ENCODE peak calls at places on chromosomes 11 and 22, in six cellular contexts. One of them, this sample, is unnamed.

GRCh38 chr11:86955111-86955673 is at the start of gene FZD4:
- DNase-seq in upper lobe of right lung: peak
- DNase-seq in CD4-positive, CD25-positive, alpha-beta regulatory T cell: no peak
- DNase-seq in BE2C: peak
- DNase-seq in tibial nerve: peak
- DNase-seq in BJ: no peak
- DNase-seq in this sample: no peak

GRCh38 chr11:79393362-79394043 is 47.3 kb downstream of the TENM4 start:
- DNase-seq in upper lobe of right lung: no peak
- DNase-seq in CD4-positive, CD25-positive, alpha-beta regulatory T cell: no peak
- DNase-seq in BE2C: peak
- DNase-seq in tibial nerve: no peak
- DNase-seq in BJ: no peak
- DNase-seq in this sample: no peak

GRCh38 chr11:92531051-92531747 is 306.6 kb downstream of the FAT3 start:
- DNase-seq in upper lobe of right lung: no peak
- DNase-seq in CD4-positive, CD25-positive, alpha-beta regulatory T cell: no peak
- DNase-seq in BE2C: no peak
- DNase-seq in tibial nerve: no peak
- DNase-seq in BJ: no peak
- DNase-seq in this sample: no peak

GRCh38 chr22:47162865-47163264 is 400.4 kb downstream of the TBC1D22A start:
- DNase-seq in upper lobe of right lung: peak
- DNase-seq in CD4-positive, CD25-positive, alpha-beta regulatory T cell: no peak
- DNase-seq in BE2C: peak
- DNase-seq in tibial nerve: no peak
- DNase-seq in BJ: no peak
- DNase-seq in this sample: no peak

GRCh38 chr11:78192223-78192719 is 3.6 kb downstream of the USP35 start:
- DNase-seq in upper lobe of right lung: no peak
- DNase-seq in CD4-positive, CD25-positive, alpha-beta regulatory T cell: no peak
- DNase-seq in BE2C: no peak
- DNase-seq in tibial nerve: no peak
- DNase-seq in BJ: no peak
- DNase-seq in this sample: no peak

GRCh38 chr11:17865765-17866428 is 131.3 kb downstream of the KCNC1 start:
- DNase-seq in upper lobe of right lung: no peak
- DNase-seq in CD4-positive, CD25-positive, alpha-beta regulatory T cell: no peak
- DNase-seq in BE2C: no peak
- DNase-seq in tibial nerve: no peak
- DNase-seq in BJ: no peak
- DNase-seq in this sample: no peak

GRCh38 chr11:132310390-132311375 is 940.3 kb downstream of the NTM start:
- DNase-seq in upper lobe of right lung: no peak
- DNase-seq in CD4-positive, CD25-positive, alpha-beta regulatory T cell: no peak
- DNase-seq in BE2C: no peak
- DNase-seq in tibial nerve: no peak
- DNase-seq in BJ: no peak
- DNase-seq in this sample: no peak

GRCh38 chr22:46054091-46054877 is 77.3 kb upstream of the WNT7B start:
- DNase-seq in upper lobe of right lung: no peak
- DNase-seq in CD4-positive, CD25-positive, alpha-beta regulatory T cell: peak
- DNase-seq in BE2C: peak
- DNase-seq in tibial nerve: no peak
- DNase-seq in BJ: no peak
- DNase-seq in this sample: no peak

GRCh38 chr22:46525681-46526483 is 11.5 kb downstream of the CELSR1 start:
- DNase-seq in upper lobe of right lung: no peak
- DNase-seq in CD4-positive, CD25-positive, alpha-beta regulatory T cell: no peak
- DNase-seq in BE2C: no peak
- DNase-seq in tibial nerve: no peak
- DNase-seq in BJ: no peak
- DNase-seq in this sample: no peak

GRCh38 chr11:86228967-86229330 is 15.6 kb upstream of the EED start:
- DNase-seq in upper lobe of right lung: no peak
- DNase-seq in CD4-positive, CD25-positive, alpha-beta regulatory T cell: no peak
- DNase-seq in BE2C: no peak
- DNase-seq in tibial nerve: no peak
- DNase-seq in BJ: no peak
- DNase-seq in this sample: no peak

GRCh38 chr22:50282361-50283144 is 12.4 kb upstream of the MAPK11 start:
- DNase-seq in upper lobe of right lung: peak
- DNase-seq in CD4-positive, CD25-positive, alpha-beta regulatory T cell: no peak
- DNase-seq in BE2C: no peak
- DNase-seq in tibial nerve: no peak
- DNase-seq in BJ: no peak
- DNase-seq in this sample: no peak

GRCh38 chr11:83475741-83476140 is 189.6 kb upstream of the CCDC90B start:
- DNase-seq in upper lobe of right lung: no peak
- DNase-seq in CD4-positive, CD25-positive, alpha-beta regulatory T cell: no peak
- DNase-seq in BE2C: no peak
- DNase-seq in tibial nerve: no peak
- DNase-seq in BJ: no peak
- DNase-seq in this sample: no peak

GRCh38 chr22:19766506-19767426 is 6.2 kb downstream of the TBX1 start:
- DNase-seq in upper lobe of right lung: peak
- DNase-seq in CD4-positive, CD25-positive, alpha-beta regulatory T cell: peak
- DNase-seq in BE2C: no peak
- DNase-seq in tibial nerve: peak
- DNase-seq in BJ: no peak
- DNase-seq in this sample: no peak

GRCh38 chr22:29314537-29315285 is 786 bp downstream of the RASL10A start:
- DNase-seq in upper lobe of right lung: peak
- DNase-seq in CD4-positive, CD25-positive, alpha-beta regulatory T cell: no peak
- DNase-seq in BE2C: no peak
- DNase-seq in tibial nerve: no peak
- DNase-seq in BJ: no peak
- DNase-seq in this sample: no peak

GRCh38 chr11:831132-831864 is 1.5 kb upstream of the CD151 start:
- DNase-seq in upper lobe of right lung: no peak
- DNase-seq in CD4-positive, CD25-positive, alpha-beta regulatory T cell: no peak
- DNase-seq in BE2C: peak
- DNase-seq in tibial nerve: no peak
- DNase-seq in BJ: no peak
- DNase-seq in this sample: no peak

GRCh38 chr11:101126551-101127347 is 2.9 kb downstream of the PGR start:
- DNase-seq in upper lobe of right lung: no peak
- DNase-seq in CD4-positive, CD25-positive, alpha-beta regulatory T cell: no peak
- DNase-seq in BE2C: no peak
- DNase-seq in tibial nerve: peak
- DNase-seq in BJ: no peak
- DNase-seq in this sample: no peak

GRCh38 chr11:122267602-122268001 is 151.6 kb upstream of the BLID start:
- DNase-seq in upper lobe of right lung: no peak
- DNase-seq in CD4-positive, CD25-positive, alpha-beta regulatory T cell: no peak
- DNase-seq in BE2C: no peak
- DNase-seq in tibial nerve: no peak
- DNase-seq in BJ: no peak
- DNase-seq in this sample: no peak

GRCh38 chr22:11627798-11628650 is 3900.0 kb upstream of the OR11H1 start:
- DNase-seq in upper lobe of right lung: peak
- DNase-seq in CD4-positive, CD25-positive, alpha-beta regulatory T cell: no peak
- DNase-seq in BE2C: no peak
- DNase-seq in tibial nerve: no peak
- DNase-seq in BJ: no peak
- DNase-seq in this sample: no peak

GRCh38 chr11:35588627-35589026 is 29.6 kb upstream of the FJX1 start:
- DNase-seq in upper lobe of right lung: no peak
- DNase-seq in CD4-positive, CD25-positive, alpha-beta regulatory T cell: no peak
- DNase-seq in BE2C: no peak
- DNase-seq in tibial nerve: no peak
- DNase-seq in BJ: peak
- DNase-seq in this sample: no peak

GRCh38 chr11:94676769-94677168 is 91.4 kb upstream of the AMOTL1 start:
- DNase-seq in upper lobe of right lung: no peak
- DNase-seq in CD4-positive, CD25-positive, alpha-beta regulatory T cell: no peak
- DNase-seq in BE2C: no peak
- DNase-seq in tibial nerve: no peak
- DNase-seq in BJ: no peak
- DNase-seq in this sample: no peak

DNA sequence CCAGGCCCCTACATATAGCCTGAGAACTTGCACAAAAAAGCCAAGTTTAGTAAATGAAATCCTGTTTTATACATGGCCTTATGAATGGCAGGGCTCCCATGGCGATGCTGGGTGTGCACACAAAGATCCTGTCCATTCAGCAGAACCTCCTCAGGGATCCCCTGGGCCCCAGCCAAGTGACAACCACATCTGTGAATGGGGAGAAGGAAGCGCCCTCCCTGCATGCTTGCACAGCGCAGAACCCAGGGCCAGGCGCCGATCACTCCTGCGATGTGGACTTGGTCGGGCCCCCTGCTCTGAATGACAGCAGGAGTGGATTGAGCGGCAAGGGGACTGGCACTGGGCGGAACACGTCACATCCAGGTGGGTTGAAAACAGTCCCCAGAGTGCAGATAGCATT is 4.5 kb upstream of the CDC42EP2 start:
- DNase-seq in upper lobe of right lung: no peak
- DNase-seq in CD4-positive, CD25-positive, alpha-beta regulatory T cell: no peak
- DNase-seq in BE2C: no peak
- DNase-seq in tibial nerve: no peak
- DNase-seq in BJ: no peak
- DNase-seq in this sample: no peak
- H3K4me3 ChIP-seq in upper lobe of right lung: no peak
- H3K4me3 ChIP-seq in CD4-positive, CD25-positive, alpha-beta regulatory T cell: no peak
- H3K4me3 ChIP-seq in BE2C: no peak
- H3K4me3 ChIP-seq in tibial nerve: no peak
- H3K4me3 ChIP-seq in BJ: no peak
- H3K4me3 ChIP-seq in this sample: no peak

GRCh38 chr22:38789606-38790005 is 4.3 kb downstream of the DNAL4 start:
- DNase-seq in upper lobe of right lung: no peak
- DNase-seq in CD4-positive, CD25-positive, alpha-beta regulatory T cell: no peak
- DNase-seq in BE2C: no peak
- DNase-seq in tibial nerve: no peak
- DNase-seq in BJ: no peak
- DNase-seq in this sample: no peak

GRCh38 chr22:38795569-38795968 is 1.6 kb upstream of the DNAL4 start:
- DNase-seq in upper lobe of right lung: no peak
- DNase-seq in CD4-positive, CD25-positive, alpha-beta regulatory T cell: no peak
- DNase-seq in BE2C: no peak
- DNase-seq in tibial nerve: no peak
- DNase-seq in BJ: no peak
- DNase-seq in this sample: no peak

GRCh38 chr22:38796262-38796957 is 2.5 kb upstream of the DNAL4 start:
- DNase-seq in upper lobe of right lung: no peak
- DNase-seq in CD4-positive, CD25-positive, alpha-beta regulatory T cell: no peak
- DNase-seq in BE2C: no peak
- DNase-seq in tibial nerve: no peak
- DNase-seq in BJ: no peak
- DNase-seq in this sample: no peak

GRCh38 chr22:38793721-38794466 is at the start of gene DNAL4:
- DNase-seq in upper lobe of right lung: peak
- DNase-seq in CD4-positive, CD25-positive, alpha-beta regulatory T cell: peak
- DNase-seq in BE2C: peak
- DNase-seq in tibial nerve: peak
- DNase-seq in BJ: peak
- DNase-seq in this sample: peak

GRCh38 chr22:38792833-38793232 is 1.1 kb downstream of the DNAL4 start:
- DNase-seq in upper lobe of right lung: no peak
- DNase-seq in CD4-positive, CD25-positive, alpha-beta regulatory T cell: no peak
- DNase-seq in BE2C: no peak
- DNase-seq in tibial nerve: no peak
- DNase-seq in BJ: no peak
- DNase-seq in this sample: no peak
- H3K4me3 ChIP-seq in upper lobe of right lung: peak
- H3K4me3 ChIP-seq in CD4-positive, CD25-positive, alpha-beta regulatory T cell: no peak
- H3K4me3 ChIP-seq in BE2C: peak
- H3K4me3 ChIP-seq in tibial nerve: peak
- H3K4me3 ChIP-seq in BJ: no peak
- H3K4me3 ChIP-seq in this sample: peak

GRCh38 chr11:117096140-117096972 is 1.9 kb downstream of the SIK3 start:
- DNase-seq in upper lobe of right lung: no peak
- DNase-seq in CD4-positive, CD25-positive, alpha-beta regulatory T cell: peak
- DNase-seq in BE2C: peak
- DNase-seq in tibial nerve: no peak
- DNase-seq in BJ: peak
- DNase-seq in this sample: peak
- H3K4me3 ChIP-seq in upper lobe of right lung: peak
- H3K4me3 ChIP-seq in CD4-positive, CD25-positive, alpha-beta regulatory T cell: peak
- H3K4me3 ChIP-seq in BE2C: peak
- H3K4me3 ChIP-seq in tibial nerve: no peak
- H3K4me3 ChIP-seq in BJ: peak
- H3K4me3 ChIP-seq in this sample: peak

GRCh38 chr11:71453911-71454304 is 905 bp downstream of the NADSYN1 start:
- DNase-seq in upper lobe of right lung: no peak
- DNase-seq in CD4-positive, CD25-positive, alpha-beta regulatory T cell: no peak
- DNase-seq in BE2C: no peak
- DNase-seq in tibial nerve: no peak
- DNase-seq in BJ: no peak
- DNase-seq in this sample: no peak

GRCh38 chr11:71450507-71450906 is 2.3 kb upstream of the DHCR7 start:
- DNase-seq in upper lobe of right lung: no peak
- DNase-seq in CD4-positive, CD25-positive, alpha-beta regulatory T cell: no peak
- DNase-seq in BE2C: no peak
- DNase-seq in tibial nerve: no peak
- DNase-seq in BJ: no peak
- DNase-seq in this sample: no peak

GRCh38 chr11:71452354-71453020 is 516 bp upstream of the NADSYN1 start:
- DNase-seq in upper lobe of right lung: no peak
- DNase-seq in CD4-positive, CD25-positive, alpha-beta regulatory T cell: peak
- DNase-seq in BE2C: no peak
- DNase-seq in tibial nerve: no peak
- DNase-seq in BJ: no peak
- DNase-seq in this sample: peak

GRCh38 chr11:71453021-71453910 is at the start of gene NADSYN1:
- DNase-seq in upper lobe of right lung: peak
- DNase-seq in CD4-positive, CD25-positive, alpha-beta regulatory T cell: peak
- DNase-seq in BE2C: peak
- DNase-seq in tibial nerve: peak
- DNase-seq in BJ: peak
- DNase-seq in this sample: peak

DNA sequence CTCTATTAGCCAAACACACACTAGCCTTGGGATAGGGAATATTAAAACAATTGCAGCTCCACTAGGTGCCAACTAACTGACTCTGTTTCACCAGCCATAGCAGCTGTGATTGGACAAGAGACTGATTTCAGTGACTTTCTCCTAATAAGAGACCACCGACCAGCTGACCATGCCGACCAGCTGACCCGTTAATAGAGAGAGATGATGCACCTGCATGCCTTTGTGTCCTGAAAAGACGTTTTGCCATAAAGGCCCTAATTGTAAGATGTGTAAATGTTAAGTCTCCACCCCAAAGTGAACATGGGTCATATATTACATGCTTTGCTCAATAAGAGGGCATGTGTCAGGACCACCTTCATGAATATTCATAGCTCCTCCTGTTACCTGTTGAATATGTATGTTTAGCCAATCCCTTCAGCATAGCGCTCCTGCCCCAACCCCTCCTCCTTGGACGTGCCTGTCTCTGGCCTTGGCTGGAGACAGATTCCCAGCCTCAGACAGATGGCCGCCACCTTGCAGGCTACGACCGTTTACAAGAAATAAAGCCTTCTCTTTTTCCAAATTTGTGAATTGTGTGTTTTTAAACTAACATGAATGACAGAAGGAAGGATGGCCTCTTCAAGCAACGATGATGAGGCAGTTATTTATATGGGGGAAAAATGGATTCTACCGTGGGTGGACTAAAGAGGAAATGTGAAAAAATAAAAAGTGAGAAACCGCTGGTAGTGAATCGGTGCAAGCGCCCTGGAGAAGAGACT is 1.2 kb upstream of the NADSYN1 start:
- DNase-seq in upper lobe of right lung: no peak
- DNase-seq in CD4-positive, CD25-positive, alpha-beta regulatory T cell: no peak
- DNase-seq in BE2C: peak
- DNase-seq in tibial nerve: no peak
- DNase-seq in BJ: no peak
- DNase-seq in this sample: peak
- H3K4me3 ChIP-seq in upper lobe of right lung: peak
- H3K4me3 ChIP-seq in CD4-positive, CD25-positive, alpha-beta regulatory T cell: peak
- H3K4me3 ChIP-seq in BE2C: peak
- H3K4me3 ChIP-seq in tibial nerve: peak
- H3K4me3 ChIP-seq in BJ: no peak
- H3K4me3 ChIP-seq in this sample: peak